ENCODE peak calls at places on chromosome 13, in nine cellular contexts. G is K562, H is stomach, I is ovary, V is upper lobe of left lung, B is transverse colon, Y is A549, A is SK-N-SH, R is HepG2. W is an unnamed sample.

GRCh38 chr13:33194820-33195692 is 90.5 kb downstream of the STARD13 start:
- DNase-seq in G (no peak), H (peak), I (peak), V (no peak), B (no peak), Y (no peak), A (peak), R (peak), W (peak)

GRCh38 chr13:108947551-108948030 is 318.2 kb downstream of the MYO16 start:
- DNase-seq in G (no peak), H (no peak), I (peak), V (no peak), B (no peak), Y (no peak), A (no peak), R (no peak), W (peak)

GRCh38 chr13:88958821-88959220 is 1287.7 kb downstream of the SLITRK5 start:
- DNase-seq in G (no peak), H (no peak), I (no peak), V (no peak), B (no peak), Y (no peak), A (no peak), R (no peak), W (no peak)

GRCh38 chr13:21546372-21546771 is 57.6 kb downstream of the MICU2 start:
- DNase-seq in G (no peak), H (no peak), I (no peak), V (no peak), B (no peak), Y (no peak), A (no peak), R (no peak), W (no peak)

GRCh38 chr13:29428310-29428991 is 167.0 kb downstream of the SLC7A1 start:
- DNase-seq in G (peak), H (no peak), I (peak), V (peak), B (no peak), Y (no peak), A (peak), R (no peak), W (no peak)

GRCh38 chr13:55948175-55948574 is 1192.5 kb upstream of the PRR20A start:
- DNase-seq in G (no peak), H (no peak), I (no peak), V (no peak), B (no peak), Y (no peak), A (no peak), R (no peak), W (no peak)

GRCh38 chr13:93872948-93873347 is 606.5 kb downstream of the DCT start:
- DNase-seq in G (no peak), H (no peak), I (no peak), V (no peak), B (no peak), Y (no peak), A (no peak), R (no peak), W (no peak)

GRCh38 chr13:36813226-36813625 is 5.8 kb upstream of the RFXAP start:
- DNase-seq in G (peak), H (no peak), I (no peak), V (no peak), B (no peak), Y (no peak), A (no peak), R (no peak), W (no peak)

GRCh38 chr13:22049384-22049783 is 378.5 kb downstream of the FGF9 start:
- DNase-seq in G (no peak), H (no peak), I (no peak), V (no peak), B (no peak), Y (no peak), A (no peak), R (no peak), W (no peak)

GRCh38 chr13:75749407-75749806 is 113.3 kb downstream of the LMO7 start:
- DNase-seq in G (no peak), H (no peak), I (no peak), V (no peak), B (no peak), Y (no peak), A (no peak), R (no peak), W (no peak)

GRCh38 chr13:91347996-91348905 is 764 bp downstream of the MIR17HG start:
- DNase-seq in G (peak), H (peak), I (peak), V (peak), B (peak), Y (peak), A (no peak), R (no peak), W (peak)

GRCh38 chr13:70385852-70386251 is 277.6 kb upstream of the KLHL1 start:
- DNase-seq in G (no peak), H (no peak), I (no peak), V (peak), B (no peak), Y (no peak), A (no peak), R (no peak), W (no peak)

GRCh38 chr13:106234656-106235055 is 300.8 kb downstream of the EFNB2 start:
- DNase-seq in G (no peak), H (peak), I (no peak), V (peak), B (no peak), Y (no peak), A (no peak), R (no peak), W (no peak)

GRCh38 chr13:20145521-20145920 is 15.3 kb downstream of the GJA3 start:
- DNase-seq in G (no peak), H (no peak), I (no peak), V (no peak), B (no peak), Y (no peak), A (no peak), R (no peak), W (no peak)

GRCh38 chr13:106867249-106867648 is 299.3 kb upstream of the ARGLU1 start:
- DNase-seq in G (no peak), H (peak), I (no peak), V (no peak), B (no peak), Y (no peak), A (peak), R (no peak), W (no peak)

GRCh38 chr13:48123827-48124226 is 28.9 kb upstream of the MED4 start:
- DNase-seq in G (no peak), H (no peak), I (no peak), V (no peak), B (peak), Y (no peak), A (no peak), R (no peak), W (no peak)

GRCh38 chr13:70388935-70389334 is 280.7 kb upstream of the KLHL1 start:
- DNase-seq in G (no peak), H (no peak), I (no peak), V (no peak), B (no peak), Y (no peak), A (no peak), R (no peak), W (no peak)

GRCh38 chr13:21203132-21203531 is 26.7 kb downstream of the MRPL57 start:
- DNase-seq in G (no peak), H (no peak), I (no peak), V (no peak), B (no peak), Y (no peak), A (no peak), R (peak), W (no peak)

GRCh38 chr13:109307027-109307426 is 479.4 kb downstream of the IRS2 start:
- DNase-seq in G (no peak), H (no peak), I (no peak), V (no peak), B (no peak), Y (no peak), A (no peak), R (no peak), W (no peak)

GRCh38 chr13:33174980-33175379 is 110.6 kb downstream of the STARD13 start:
- DNase-seq in G (no peak), H (no peak), I (no peak), V (no peak), B (no peak), Y (no peak), A (no peak), R (no peak), W (no peak)

GRCh38 chr13:73849292-73849691 is 284.9 kb downstream of the KLF12 start:
- DNase-seq in G (no peak), H (no peak), I (no peak), V (no peak), B (peak), Y (peak), A (no peak), R (peak), W (no peak)

GRCh38 chr13:93227280-93227905 is 786 bp downstream of the GPC6 start:
- DNase-seq in G (peak), H (no peak), I (peak), V (peak), B (peak), Y (no peak), A (peak), R (peak), W (no peak)

GRCh38 chr13:114229486-114229885 is 5.2 kb upstream of the CDC16 start:
- DNase-seq in G (no peak), H (no peak), I (no peak), V (no peak), B (no peak), Y (no peak), A (no peak), R (no peak), W (no peak)
- TF ChIP-seq EP300 in G (no peak), H (no peak), I (no peak), V (no peak), B (no peak), Y (no peak), A (no peak), R (no peak), W (no peak)

GRCh38 chr13:25692156-25692555 is 320.4 kb downstream of the ATP8A2 start:
- DNase-seq in G (no peak), H (no peak), I (no peak), V (no peak), B (no peak), Y (no peak), A (no peak), R (no peak), W (no peak)
- TF ChIP-seq EP300 in G (no peak), H (no peak), I (no peak), V (no peak), B (no peak), Y (no peak), A (no peak), R (no peak), W (no peak)

GRCh38 chr13:50592412-50593145 is 250.9 kb downstream of the DLEU7 start:
- DNase-seq in G (no peak), H (no peak), I (no peak), V (no peak), B (no peak), Y (no peak), A (no peak), R (no peak), W (no peak)
- TF ChIP-seq EP300 in G (no peak), H (no peak), I (no peak), V (no peak), B (no peak), Y (no peak), A (peak), R (no peak), W (no peak)

DNA sequence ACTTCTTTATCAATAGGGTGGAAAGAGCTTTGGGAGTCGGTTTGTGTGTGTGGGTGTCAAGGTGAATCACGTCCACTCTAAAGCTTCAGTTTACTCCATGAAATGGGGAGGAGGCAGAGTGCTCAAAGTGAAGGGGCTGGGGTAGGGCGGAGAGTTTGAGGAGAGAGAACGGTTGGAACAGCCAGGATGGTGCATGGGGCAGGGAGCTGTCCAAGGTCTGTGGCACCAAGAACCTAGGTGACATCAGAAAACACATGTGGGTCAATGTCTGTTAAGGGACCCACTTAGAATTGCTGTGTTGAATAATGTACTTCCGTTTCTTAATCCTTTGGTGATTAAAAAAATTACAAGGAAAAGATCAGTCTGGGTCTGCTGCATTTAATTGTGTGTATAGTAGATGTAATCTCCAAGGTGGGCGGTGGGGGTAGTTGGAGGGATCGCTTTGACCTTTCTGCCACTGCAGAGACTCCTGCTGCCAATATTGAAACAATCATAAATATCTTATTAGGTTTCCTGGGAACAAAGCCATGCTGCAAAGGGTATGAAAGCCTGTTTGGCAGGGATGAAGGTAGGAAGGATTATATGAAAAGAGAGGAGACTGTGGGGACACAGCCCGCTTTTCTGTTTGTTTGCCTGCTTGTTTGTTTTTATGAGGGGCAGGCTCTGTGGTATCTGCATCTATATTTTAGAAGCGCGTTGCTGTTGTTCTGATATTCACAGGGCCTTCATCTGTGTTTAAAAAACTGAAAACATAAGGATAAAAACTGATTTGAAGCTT is 122.3 kb downstream of the ATP8A2 start:
- DNase-seq in G (no peak), H (no peak), I (no peak), V (no peak), B (no peak), Y (no peak), A (no peak), R (no peak), W (no peak)
- TF ChIP-seq EP300 in G (no peak), H (no peak), I (no peak), V (no peak), B (no peak), Y (no peak), A (no peak), R (no peak), W (no peak)

GRCh38 chr13:46160474-46161066 is 21.4 kb downstream of the LCP1 start:
- DNase-seq in G (peak), H (no peak), I (no peak), V (no peak), B (no peak), Y (peak), A (peak), R (peak), W (no peak)
- TF ChIP-seq EP300 in G (no peak), H (no peak), I (no peak), V (no peak), B (no peak), Y (no peak), A (no peak), R (no peak), W (no peak)

GRCh38 chr13:27919934-27920676 is at the start of gene PDX1:
- DNase-seq in G (no peak), H (peak), I (no peak), V (peak), B (peak), Y (peak), A (peak), R (no peak), W (no peak)
- TF ChIP-seq EP300 in G (no peak), H (no peak), I (no peak), V (no peak), B (no peak), Y (no peak), A (no peak), R (no peak), W (no peak)